ENCODE peak calls at places on chromosomes 13 and 19, in ten cellular contexts. T, J, M, N, P, X, Y, S, A and W are unnamed samples. For H3K9me3, the result is how much of the 10 kb centered on the place peaks cover.

GRCh38 chr19:46413262-46414031 is at the start of gene CCDC8:
- DNase-seq in T (peak), J (no peak), M (peak), N (peak), P (no peak), X (peak), Y (peak), S (peak), A (peak), W (no peak)

GRCh38 chr13:24161010-24161775 is 673 bp downstream of the SPATA13 start:
- DNase-seq in T (peak), J (peak), M (peak), N (peak), P (peak), X (no peak), Y (peak), S (no peak), A (peak), W (peak)

GRCh38 chr13:67069117-67069767 is 160.9 kb downstream of the PCDH9 start:
- DNase-seq in T (no peak), J (no peak), M (no peak), N (no peak), P (no peak), X (no peak), Y (no peak), S (peak), A (no peak), W (no peak)

GRCh38 chr13:64529874-64530485 is 2700.2 kb downstream of the PCDH9 start:
- DNase-seq in T (peak), J (no peak), M (no peak), N (no peak), P (no peak), X (no peak), Y (no peak), S (no peak), A (no peak), W (no peak)

GRCh38 chr19:35436477-35437141 is 11.4 kb upstream of the FFAR2 start:
- DNase-seq in T (no peak), J (peak), M (no peak), N (no peak), P (peak), X (peak), Y (no peak), S (no peak), A (no peak), W (no peak)

GRCh38 chr13:30982506-30982905 is 50.0 kb downstream of the TEX26 start:
- DNase-seq in T (no peak), J (no peak), M (no peak), N (no peak), P (no peak), X (no peak), Y (no peak), S (no peak), A (no peak), W (no peak)

GRCh38 chr13:100300213-100300612 is 211.3 kb downstream of the PCCA start:
- DNase-seq in T (no peak), J (no peak), M (no peak), N (no peak), P (no peak), X (no peak), Y (no peak), S (no peak), A (no peak), W (no peak)

GRCh38 chr13:45473627-45474026 is 8.9 kb downstream of the COG3 start:
- DNase-seq in T (no peak), J (no peak), M (no peak), N (no peak), P (no peak), X (no peak), Y (no peak), S (no peak), A (no peak), W (peak)

GRCh38 chr13:29886446-29886845 is 36.0 kb upstream of the UBL3 start:
- DNase-seq in T (no peak), J (no peak), M (no peak), N (no peak), P (peak), X (no peak), Y (no peak), S (no peak), A (no peak), W (no peak)

GRCh38 chr13:21018220-21018619 is 43.2 kb downstream of the LATS2 start:
- DNase-seq in T (no peak), J (no peak), M (no peak), N (peak), P (no peak), X (no peak), Y (no peak), S (no peak), A (no peak), W (no peak)

GRCh38 chr19:9507285-9507684 is 8.9 kb upstream of the ZNF560 start:
- DNase-seq in T (no peak), J (no peak), M (no peak), N (no peak), P (no peak), X (no peak), Y (no peak), S (no peak), A (no peak), W (no peak)
- H3K9me3 ChIP-seq in T (under half), J (half or more), M (half or more), N (under half), P (under half), X (under half), Y (under half), S (under half), A (under half), W (under half)

DNA sequence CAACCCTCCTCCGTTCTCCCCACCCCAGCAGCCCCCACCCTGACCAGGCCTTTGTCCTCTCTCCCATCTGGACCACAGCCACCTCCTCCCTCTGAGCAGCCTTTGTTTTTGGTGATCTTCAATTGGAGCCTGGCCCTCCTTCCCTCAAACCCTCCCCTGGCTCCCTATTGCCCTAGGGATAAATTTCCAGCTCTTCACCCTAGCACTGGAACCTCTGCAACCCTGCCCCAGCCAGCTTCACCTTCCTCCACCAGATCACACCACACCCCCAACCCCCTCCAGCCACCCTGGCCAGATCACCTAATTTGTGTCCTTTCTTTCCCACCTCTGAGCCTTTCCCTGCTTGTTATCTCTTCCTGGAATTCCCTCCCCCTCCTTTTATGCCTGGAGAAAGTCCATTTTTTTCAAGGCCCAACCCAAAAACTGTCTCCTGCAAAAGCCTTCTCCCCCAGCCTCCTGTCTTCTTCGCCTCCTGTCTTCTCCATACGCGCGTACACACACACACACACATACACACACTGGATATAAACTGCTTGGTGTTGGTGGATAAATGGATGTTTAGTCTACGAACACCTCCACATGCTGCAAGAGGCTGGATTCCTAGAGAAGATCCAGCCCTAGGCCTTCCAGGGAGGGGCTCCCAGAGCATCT is 5.2 kb upstream of the TLE2 start:
- DNase-seq in T (no peak), J (no peak), M (no peak), N (no peak), P (no peak), X (no peak), Y (no peak), S (peak), A (no peak), W (no peak)
- H3K9me3 ChIP-seq in T (under half), J (under half), M (under half), N (under half), P (under half), X (under half), Y (under half), S (under half), A (under half), W (under half)

DNA sequence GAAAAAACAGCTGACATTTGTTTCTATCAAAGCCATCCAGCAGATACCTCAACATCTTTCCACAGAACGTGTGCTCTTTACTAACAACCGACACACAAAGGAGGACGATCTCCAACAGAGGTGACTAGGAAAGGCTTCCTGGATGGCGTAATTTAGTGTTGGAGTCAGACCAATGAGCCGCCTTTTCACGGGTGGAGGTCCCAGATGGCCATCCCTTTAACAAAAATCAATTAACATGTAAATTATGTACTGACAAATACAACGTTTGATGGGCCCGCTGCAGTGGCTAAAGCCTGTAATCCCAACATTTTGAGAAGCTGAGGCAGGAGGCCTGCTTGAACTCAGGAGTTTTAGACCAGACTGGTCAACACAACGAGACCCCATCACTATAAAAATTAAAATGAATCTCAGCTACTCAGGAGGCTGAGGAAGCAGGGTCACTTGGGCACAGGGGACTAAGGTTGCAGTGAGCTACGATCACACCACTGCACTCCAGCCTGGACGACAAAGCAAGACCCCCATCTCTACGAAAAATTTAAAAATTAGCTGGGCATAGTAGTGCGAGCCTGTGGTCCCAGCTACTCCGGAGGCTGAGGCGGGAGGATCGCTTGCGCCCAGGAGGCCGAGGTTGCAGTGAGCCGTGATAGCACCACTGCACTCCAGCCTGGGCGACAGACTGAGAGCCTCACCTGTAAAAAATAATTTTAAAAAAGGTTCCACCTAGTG is 1.2 kb upstream of the DPY19L3 start:
- DNase-seq in T (no peak), J (no peak), M (no peak), N (no peak), P (no peak), X (no peak), Y (no peak), S (no peak), A (no peak), W (no peak)
- H3K9me3 ChIP-seq in T (under half), J (under half), M (under half), N (under half), P (under half), X (under half), Y (under half), S (under half), A (under half), W (under half)

GRCh38 chr19:37412700-37413099 is 41.8 kb downstream of the ZNF527 start:
- DNase-seq in T (no peak), J (no peak), M (no peak), N (no peak), P (no peak), X (no peak), Y (no peak), S (no peak), A (no peak), W (no peak)
- H3K9me3 ChIP-seq in T (under half), J (half or more), M (half or more), N (under half), P (half or more), X (half or more), Y (under half), S (half or more), A (under half), W (half or more)

DNA sequence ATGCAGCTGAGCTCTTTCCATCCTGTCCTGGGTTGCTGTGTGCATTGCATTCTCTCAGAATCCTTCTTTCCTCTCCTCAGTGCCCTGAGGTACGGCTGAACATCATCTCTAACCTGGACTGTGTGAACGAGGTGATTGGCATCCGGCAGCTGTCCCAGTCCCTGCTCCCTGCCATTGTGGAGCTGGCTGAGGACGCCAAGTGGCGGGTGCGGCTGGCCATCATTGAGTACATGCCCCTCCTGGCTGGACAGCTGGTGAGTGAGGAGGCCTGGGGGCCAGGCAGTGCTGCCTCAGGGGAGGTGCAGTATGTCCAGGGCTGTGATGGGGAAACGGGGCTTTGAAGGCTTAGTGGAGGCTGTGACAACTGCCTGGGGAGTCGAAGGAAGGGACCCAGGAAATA is 29.8 kb downstream of the PPP2R1A start:
- DNase-seq in T (no peak), J (peak), M (no peak), N (peak), P (no peak), X (no peak), Y (no peak), S (no peak), A (no peak), W (no peak)
- H3K9me3 ChIP-seq in T (under half), J (under half), M (under half), N (under half), P (under half), X (under half), Y (under half), S (under half), A (under half), W (under half)

GRCh38 chr19:50147462-50148423 is 15.3 kb downstream of the IZUMO2 start:
- DNase-seq in T (peak), J (peak), M (peak), N (peak), P (peak), X (peak), Y (peak), S (peak), A (peak), W (peak)
- H3K9me3 ChIP-seq in T (under half), J (under half), M (under half), N (under half), P (under half), X (under half), Y (under half), S (under half), A (under half), W (under half)

GRCh38 chr19:28530406-28531035 is 682.4 kb downstream of the UQCRFS1 start:
- DNase-seq in T (no peak), J (no peak), M (no peak), N (no peak), P (no peak), X (no peak), Y (no peak), S (no peak), A (no peak), W (no peak)
- H3K9me3 ChIP-seq in T (under half), J (under half), M (under half), N (under half), P (under half), X (under half), Y (under half), S (under half), A (under half), W (under half)